ENCODE peak calls at places on chromosomes 6 and 20, in seven cellular contexts. E is K562, T is HCT116, X is H1, N is GM12878, D is HepG2, Q is SK-N-SH. V is an unnamed sample.

GRCh38 chr6:47722178-47722577 is 23.8 kb downstream of the ADGRF4 start:
- DNase-seq in E (no peak), T (no peak), X (no peak), N (peak; percentile 55), D (no peak), Q (no peak), V (no peak)

GRCh38 chr20:61281286-61281795 is 29.3 kb downstream of the CDH4 start:
- DNase-seq in E (no peak), T (no peak), X (no peak), N (no peak), D (no peak), Q (no peak), V (no peak)

GRCh38 chr6:125794342-125795137 is 3.8 kb downstream of the NCOA7 start:
- DNase-seq in E (no peak), T (no peak), X (no peak), N (no peak), D (no peak), Q (no peak), V (no peak)

GRCh38 chr6:73514746-73515110 is 6.1 kb downstream of the EEF1A1 start:
- DNase-seq in E (no peak), T (no peak), X (no peak), N (no peak), D (no peak), Q (no peak), V (peak; percentile 22)

GRCh38 chr6:18293192-18293904 is 29.0 kb upstream of the DEK start:
- DNase-seq in E (no peak), T (no peak), X (no peak), N (no peak), D (peak; percentile 11), Q (no peak), V (no peak)

GRCh38 chr6:33277663-33278391 is 904 bp downstream of the B3GALT4 start:
- DNase-seq in E (peak; percentile 53), T (no peak), X (peak; percentile 65), N (no peak), D (no peak), Q (peak; percentile 69), V (no peak)

GRCh38 chr6:37008484-37009186 is 3.2 kb downstream of the FGD2 start:
- DNase-seq in E (no peak), T (no peak), X (no peak), N (no peak), D (no peak), Q (no peak), V (no peak)

GRCh38 chr6:128357391-128358110 is 162.8 kb downstream of the PTPRK start:
- DNase-seq in E (no peak), T (no peak), X (no peak), N (no peak), D (no peak), Q (no peak), V (no peak)

GRCh38 chr20:2509794-2510193 is 1.1 kb upstream of the ZNF343 start:
- DNase-seq in E (no peak), T (no peak), X (no peak), N (no peak), D (peak; percentile 45), Q (no peak), V (no peak)

GRCh38 chr6:132820629-132821381 is 6.4 kb downstream of the RPS12 start:
- DNase-seq in E (peak; percentile 40), T (no peak), X (peak; percentile 53), N (no peak), D (peak; percentile 20), Q (no peak), V (no peak)

GRCh38 chr6:44217332-44218143 is 812 bp downstream of the MYMX start:
- DNase-seq in E (no peak), T (no peak), X (peak; percentile 71), N (no peak), D (no peak), Q (no peak), V (no peak)

GRCh38 chr6:121760640-121761213 is 325.3 kb downstream of the GJA1 start:
- DNase-seq in E (no peak), T (no peak), X (no peak), N (no peak), D (no peak), Q (no peak), V (no peak)

GRCh38 chr20:3039426-3039825 is 4.0 kb upstream of the GNRH2 start:
- DNase-seq in E (no peak), T (no peak), X (no peak), N (no peak), D (no peak), Q (no peak), V (no peak)

GRCh38 chr6:90362273-90362672 is 65.6 kb upstream of the BACH2 start:
- DNase-seq in E (no peak), T (no peak), X (no peak), N (no peak), D (no peak), Q (no peak), V (no peak)

DNA sequence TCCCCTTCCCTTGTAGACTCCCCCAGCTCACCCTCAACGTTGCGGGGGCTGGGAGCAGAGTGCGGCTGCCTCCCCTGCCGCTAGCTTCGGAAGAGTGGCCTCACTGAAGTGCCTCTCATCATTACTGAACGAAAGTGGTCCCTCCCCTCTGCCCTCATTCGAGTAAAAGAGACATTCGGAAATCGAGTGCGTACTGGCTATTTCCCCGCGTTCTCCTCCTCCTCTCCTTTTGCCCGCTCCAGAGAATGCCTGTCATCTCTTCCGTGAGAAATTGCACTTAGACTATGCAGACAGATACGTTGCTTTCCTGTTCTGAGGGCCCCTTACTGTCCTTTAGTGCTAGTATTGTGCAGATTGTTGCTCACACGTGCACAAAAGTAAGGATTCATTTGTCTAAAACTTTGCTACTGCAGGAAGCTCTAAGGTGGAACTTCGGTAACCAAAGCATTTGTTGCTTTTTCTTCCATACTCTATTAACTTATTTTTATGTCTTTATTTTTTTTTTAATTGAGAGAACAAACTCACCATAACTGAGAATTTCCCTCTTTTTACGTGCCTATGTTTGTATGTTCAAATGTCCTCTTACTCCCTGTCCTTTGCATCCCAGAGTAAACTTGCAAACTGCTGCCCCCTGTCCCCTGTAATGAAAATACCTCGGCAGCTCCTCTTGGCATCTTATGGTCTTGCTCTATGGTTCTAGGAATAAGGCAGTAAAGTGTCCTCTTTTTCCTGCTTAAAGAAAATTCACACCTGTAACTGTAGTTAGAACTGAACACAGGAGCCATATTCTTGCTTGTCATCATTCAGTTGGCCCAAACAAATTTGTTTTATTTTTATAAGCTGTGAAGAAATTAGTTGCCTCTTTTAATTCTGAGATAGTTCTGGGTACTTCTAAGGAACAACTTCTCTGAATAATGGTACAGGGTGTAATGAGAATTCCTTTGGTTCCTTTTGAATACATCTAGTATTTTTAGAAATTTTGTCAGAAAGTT is 1.1 kb downstream of the MAP3K4 start:
- DNase-seq in E (peak; percentile 86), T (peak; percentile 42), X (peak; percentile 71), N (no peak), D (peak; percentile 79), Q (peak; percentile 69), V (peak; percentile 23)
- TF ChIP-seq JUND in E (no peak), T (no peak), X (no peak), N (no peak), D (no peak), Q (no peak), V (no peak)

DNA sequence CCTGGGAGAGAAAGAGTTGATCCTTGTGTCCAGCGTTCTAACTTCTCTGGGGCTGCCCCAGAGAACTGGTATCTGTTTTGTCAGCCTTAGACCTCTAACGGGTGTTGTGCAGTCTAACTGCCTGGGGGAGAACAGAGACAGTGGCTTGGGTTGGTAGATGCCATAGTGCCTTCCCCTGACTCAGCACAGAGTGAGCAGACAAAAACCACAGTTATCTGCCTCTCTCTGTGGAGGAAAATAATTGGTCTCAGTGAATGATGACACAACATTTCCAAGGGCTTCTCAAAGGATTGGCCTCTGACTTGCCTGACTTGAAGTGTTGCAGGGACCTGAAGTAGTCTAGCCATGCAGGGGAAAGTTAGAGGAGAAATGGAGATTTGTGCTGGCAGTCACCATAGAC is 226.2 kb upstream of the MAN1A1 start:
- DNase-seq in E (no peak), T (no peak), X (no peak), N (no peak), D (no peak), Q (no peak), V (no peak)
- TF ChIP-seq JUND in E (no peak), T (no peak), X (no peak), N (no peak), D (no peak), Q (no peak), V (no peak)

GRCh38 chr20:58175836-58176235 is 52.6 kb downstream of the ANKRD60 start:
- DNase-seq in E (no peak), T (no peak), X (no peak), N (no peak), D (no peak), Q (no peak), V (no peak)

GRCh38 chr20:58173091-58173490 is 55.4 kb downstream of the ANKRD60 start:
- DNase-seq in E (peak; percentile 70), T (no peak), X (no peak), N (no peak), D (no peak), Q (peak; percentile 69), V (no peak)

GRCh38 chr20:58175425-58175824 is 53.0 kb downstream of the ANKRD60 start:
- DNase-seq in E (no peak), T (no peak), X (no peak), N (no peak), D (no peak), Q (no peak), V (no peak)

GRCh38 chr20:58174708-58175287 is 53.7 kb downstream of the ANKRD60 start:
- DNase-seq in E (no peak), T (no peak), X (no peak), N (no peak), D (no peak), Q (peak; percentile 60), V (no peak)

DNA sequence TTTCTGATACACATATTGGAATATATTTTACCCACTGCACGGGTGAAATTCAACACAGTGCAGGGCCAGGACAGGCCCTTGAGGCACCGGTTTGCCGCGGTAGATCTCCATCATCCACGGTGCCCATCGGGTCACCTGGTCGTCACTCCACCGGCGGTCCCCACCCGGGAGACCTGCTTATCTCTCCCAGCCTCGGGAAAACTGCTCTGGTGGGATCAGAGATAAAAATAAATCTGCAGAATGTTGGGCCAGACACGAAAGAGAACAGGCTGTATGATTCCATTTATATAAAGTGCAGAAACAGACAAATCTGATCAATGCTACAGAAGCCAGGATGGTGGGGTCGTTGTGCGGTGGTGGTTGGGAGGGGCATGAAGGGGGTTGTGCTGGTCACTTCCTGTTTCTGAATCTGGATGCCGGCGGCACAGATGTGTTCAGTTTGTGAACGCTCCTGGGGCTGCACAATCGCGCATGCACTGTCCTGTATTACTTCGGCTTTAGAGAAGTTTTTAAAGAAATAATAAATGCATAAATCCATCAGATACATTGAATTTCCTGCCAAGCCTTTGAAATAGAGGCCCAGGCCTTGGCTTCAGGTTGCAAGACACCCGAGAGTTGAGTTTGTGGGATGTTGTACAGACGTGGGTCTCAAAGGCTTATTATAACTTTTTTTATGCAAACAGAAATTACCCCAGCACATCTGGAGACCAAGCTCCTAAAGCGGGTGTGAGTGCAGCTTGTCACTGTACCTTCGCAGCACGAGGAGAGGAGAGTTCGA is 54.3 kb downstream of the ANKRD60 start:
- DNase-seq in E (no peak), T (no peak), X (no peak), N (no peak), D (no peak), Q (peak; percentile 90), V (no peak)
- TF ChIP-seq JUND in E (no peak), T (no peak), X (no peak), N (no peak), D (no peak), Q (no peak), V (no peak)

DNA sequence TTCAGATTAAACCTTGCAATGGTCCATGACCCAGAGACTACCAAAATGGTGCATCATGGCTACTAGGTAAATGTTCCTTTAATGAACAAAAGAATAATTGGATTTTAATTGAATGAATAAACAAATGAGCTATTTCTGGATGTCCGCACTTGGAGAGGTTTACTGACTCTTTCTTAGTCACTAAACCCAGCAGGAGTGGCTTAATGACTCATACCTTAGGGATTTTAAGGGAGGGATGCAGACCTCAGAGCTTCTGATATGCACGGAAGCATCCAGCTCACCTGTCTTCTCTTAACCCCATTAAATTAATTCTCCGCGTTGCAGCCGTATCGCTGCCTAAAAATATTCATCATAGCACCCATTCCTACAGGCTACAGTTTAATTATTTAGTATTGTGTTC is 970.0 kb upstream of the SLC35B3 start:
- DNase-seq in E (no peak), T (peak; percentile 63), X (no peak), N (no peak), D (no peak), Q (no peak), V (no peak)
- TF ChIP-seq JUND in E (no peak), T (peak; percentile 77), X (peak; percentile 78), N (no peak), D (no peak), Q (peak; percentile 47), V (no peak)

V was measured in T47D.